ENCODE peak calls at places on chromosome 2, in ten cellular contexts. One of them, this sample, is unnamed.

GRCh38 chr2:208265371-208265806 is 666 bp upstream of the PIKFYVE start:
- DNase-seq in Peyer's patch: peak
- DNase-seq in GM12864: peak
- DNase-seq in mesothelial cell of epicardium: no peak
- DNase-seq in colonic mucosa: peak
- DNase-seq in ascending aorta: no peak
- DNase-seq in heart right ventricle: no peak
- DNase-seq in neural progenitor cell: peak
- DNase-seq in foreskin keratinocyte: peak
- DNase-seq in cardiac fibroblast: peak
- DNase-seq in this sample: peak

GRCh38 chr2:10297950-10298349 is 4.8 kb upstream of the HPCAL1 start:
- DNase-seq in neural progenitor cell: no peak
- DNase-seq in mesothelial cell of epicardium: no peak
- DNase-seq in foreskin keratinocyte: peak
- DNase-seq in colonic mucosa: no peak
- DNase-seq in ascending aorta: no peak
- DNase-seq in Peyer's patch: peak
- DNase-seq in cardiac fibroblast: peak
- DNase-seq in GM12864: no peak
- DNase-seq in heart right ventricle: no peak
- DNase-seq in this sample: no peak

GRCh38 chr2:67898605-67899004 is 164.2 kb downstream of the C1D start:
- DNase-seq in foreskin keratinocyte: peak
- DNase-seq in ascending aorta: no peak
- DNase-seq in heart right ventricle: no peak
- DNase-seq in mesothelial cell of epicardium: no peak
- DNase-seq in GM12864: no peak
- DNase-seq in cardiac fibroblast: no peak
- DNase-seq in Peyer's patch: no peak
- DNase-seq in colonic mucosa: no peak
- DNase-seq in neural progenitor cell: no peak
- DNase-seq in this sample: no peak

GRCh38 chr2:11379558-11379957 is 35.1 kb upstream of the ROCK2 start:
- DNase-seq in ascending aorta: no peak
- DNase-seq in cardiac fibroblast: peak
- DNase-seq in mesothelial cell of epicardium: no peak
- DNase-seq in colonic mucosa: no peak
- DNase-seq in heart right ventricle: no peak
- DNase-seq in foreskin keratinocyte: peak
- DNase-seq in GM12864: no peak
- DNase-seq in neural progenitor cell: no peak
- DNase-seq in Peyer's patch: no peak
- DNase-seq in this sample: no peak

GRCh38 chr2:132837764-132838163 is 167.8 kb upstream of the LYPD1 start:
- DNase-seq in GM12864: no peak
- DNase-seq in ascending aorta: no peak
- DNase-seq in Peyer's patch: no peak
- DNase-seq in foreskin keratinocyte: no peak
- DNase-seq in colonic mucosa: no peak
- DNase-seq in cardiac fibroblast: no peak
- DNase-seq in heart right ventricle: no peak
- DNase-seq in mesothelial cell of epicardium: no peak
- DNase-seq in neural progenitor cell: peak
- DNase-seq in this sample: no peak

GRCh38 chr2:147198651-147199171 is 646.1 kb upstream of the ACVR2A start:
- DNase-seq in colonic mucosa: no peak
- DNase-seq in mesothelial cell of epicardium: no peak
- DNase-seq in GM12864: no peak
- DNase-seq in heart right ventricle: no peak
- DNase-seq in cardiac fibroblast: no peak
- DNase-seq in Peyer's patch: no peak
- DNase-seq in foreskin keratinocyte: no peak
- DNase-seq in ascending aorta: no peak
- DNase-seq in neural progenitor cell: peak
- DNase-seq in this sample: no peak

GRCh38 chr2:60550151-60550983 is 3.1 kb downstream of the BCL11A start:
- DNase-seq in heart right ventricle: peak
- DNase-seq in Peyer's patch: peak
- DNase-seq in mesothelial cell of epicardium: peak
- DNase-seq in foreskin keratinocyte: peak
- DNase-seq in ascending aorta: no peak
- DNase-seq in GM12864: peak
- DNase-seq in neural progenitor cell: peak
- DNase-seq in colonic mucosa: peak
- DNase-seq in cardiac fibroblast: peak
- DNase-seq in this sample: peak

GRCh38 chr2:25311866-25312575 is 29.7 kb downstream of the DNMT3A start:
- DNase-seq in GM12864: no peak
- DNase-seq in colonic mucosa: no peak
- DNase-seq in mesothelial cell of epicardium: no peak
- DNase-seq in foreskin keratinocyte: no peak
- DNase-seq in cardiac fibroblast: no peak
- DNase-seq in ascending aorta: no peak
- DNase-seq in Peyer's patch: no peak
- DNase-seq in neural progenitor cell: no peak
- DNase-seq in heart right ventricle: peak
- DNase-seq in this sample: no peak

GRCh38 chr2:109675666-109676345 is 61.6 kb downstream of the SOWAHC start:
- DNase-seq in ascending aorta: no peak
- DNase-seq in mesothelial cell of epicardium: no peak
- DNase-seq in foreskin keratinocyte: no peak
- DNase-seq in colonic mucosa: peak
- DNase-seq in heart right ventricle: no peak
- DNase-seq in cardiac fibroblast: no peak
- DNase-seq in Peyer's patch: no peak
- DNase-seq in GM12864: no peak
- DNase-seq in neural progenitor cell: no peak
- DNase-seq in this sample: no peak

GRCh38 chr2:241602720-241603119 is 34.2 kb downstream of the THAP4 start:
- DNase-seq in heart right ventricle: no peak
- DNase-seq in GM12864: no peak
- DNase-seq in mesothelial cell of epicardium: no peak
- DNase-seq in cardiac fibroblast: no peak
- DNase-seq in foreskin keratinocyte: no peak
- DNase-seq in ascending aorta: no peak
- DNase-seq in neural progenitor cell: no peak
- DNase-seq in colonic mucosa: no peak
- DNase-seq in Peyer's patch: no peak
- DNase-seq in this sample: no peak

GRCh38 chr2:197209274-197209673 is 101.3 kb downstream of the ANKRD44 start:
- DNase-seq in foreskin keratinocyte: no peak
- DNase-seq in mesothelial cell of epicardium: no peak
- DNase-seq in heart right ventricle: no peak
- DNase-seq in ascending aorta: no peak
- DNase-seq in GM12864: no peak
- DNase-seq in colonic mucosa: no peak
- DNase-seq in neural progenitor cell: no peak
- DNase-seq in cardiac fibroblast: no peak
- DNase-seq in Peyer's patch: no peak
- DNase-seq in this sample: no peak

GRCh38 chr2:16774980-16775963 is 109.6 kb upstream of the CYRIA start:
- DNase-seq in mesothelial cell of epicardium: no peak
- DNase-seq in cardiac fibroblast: peak
- DNase-seq in Peyer's patch: no peak
- DNase-seq in colonic mucosa: no peak
- DNase-seq in heart right ventricle: no peak
- DNase-seq in foreskin keratinocyte: peak
- DNase-seq in GM12864: no peak
- DNase-seq in ascending aorta: no peak
- DNase-seq in neural progenitor cell: peak
- DNase-seq in this sample: no peak

GRCh38 chr2:116692988-116693387 is 1121.5 kb upstream of the DDX18 start:
- DNase-seq in Peyer's patch: no peak
- DNase-seq in mesothelial cell of epicardium: no peak
- DNase-seq in ascending aorta: no peak
- DNase-seq in foreskin keratinocyte: no peak
- DNase-seq in GM12864: no peak
- DNase-seq in heart right ventricle: no peak
- DNase-seq in neural progenitor cell: no peak
- DNase-seq in colonic mucosa: no peak
- DNase-seq in cardiac fibroblast: no peak
- DNase-seq in this sample: no peak

GRCh38 chr2:26179446-26179907 is 6.6 kb downstream of the GAREM2 start:
- DNase-seq in Peyer's patch: no peak
- DNase-seq in ascending aorta: no peak
- DNase-seq in GM12864: no peak
- DNase-seq in colonic mucosa: no peak
- DNase-seq in cardiac fibroblast: no peak
- DNase-seq in foreskin keratinocyte: no peak
- DNase-seq in mesothelial cell of epicardium: no peak
- DNase-seq in heart right ventricle: no peak
- DNase-seq in neural progenitor cell: peak
- DNase-seq in this sample: no peak

GRCh38 chr2:70922591-70923234 is 13.0 kb upstream of the ATP6V1B1 start:
- DNase-seq in heart right ventricle: no peak
- DNase-seq in colonic mucosa: no peak
- DNase-seq in neural progenitor cell: no peak
- DNase-seq in foreskin keratinocyte: no peak
- DNase-seq in GM12864: no peak
- DNase-seq in mesothelial cell of epicardium: no peak
- DNase-seq in Peyer's patch: no peak
- DNase-seq in ascending aorta: no peak
- DNase-seq in cardiac fibroblast: no peak
- DNase-seq in this sample: no peak

GRCh38 chr2:70926042-70926441 is 9.7 kb upstream of the ATP6V1B1 start:
- DNase-seq in cardiac fibroblast: no peak
- DNase-seq in GM12864: no peak
- DNase-seq in neural progenitor cell: no peak
- DNase-seq in ascending aorta: no peak
- DNase-seq in foreskin keratinocyte: no peak
- DNase-seq in heart right ventricle: no peak
- DNase-seq in colonic mucosa: no peak
- DNase-seq in mesothelial cell of epicardium: no peak
- DNase-seq in Peyer's patch: no peak
- DNase-seq in this sample: no peak

GRCh38 chr2:70921031-70921430 is 14.7 kb upstream of the ATP6V1B1 start:
- DNase-seq in ascending aorta: no peak
- DNase-seq in mesothelial cell of epicardium: no peak
- DNase-seq in foreskin keratinocyte: no peak
- DNase-seq in neural progenitor cell: no peak
- DNase-seq in heart right ventricle: no peak
- DNase-seq in Peyer's patch: no peak
- DNase-seq in GM12864: no peak
- DNase-seq in colonic mucosa: no peak
- DNase-seq in cardiac fibroblast: no peak
- DNase-seq in this sample: no peak

GRCh38 chr2:70921839-70922590 is 13.7 kb upstream of the ATP6V1B1 start:
- DNase-seq in Peyer's patch: no peak
- DNase-seq in colonic mucosa: no peak
- DNase-seq in GM12864: no peak
- DNase-seq in neural progenitor cell: no peak
- DNase-seq in heart right ventricle: no peak
- DNase-seq in ascending aorta: no peak
- DNase-seq in foreskin keratinocyte: no peak
- DNase-seq in mesothelial cell of epicardium: no peak
- DNase-seq in cardiac fibroblast: peak
- DNase-seq in this sample: no peak

GRCh38 chr2:70923378-70924015 is 12.2 kb upstream of the ATP6V1B1 start:
- DNase-seq in colonic mucosa: no peak
- DNase-seq in neural progenitor cell: peak
- DNase-seq in foreskin keratinocyte: no peak
- DNase-seq in Peyer's patch: no peak
- DNase-seq in ascending aorta: no peak
- DNase-seq in GM12864: no peak
- DNase-seq in heart right ventricle: no peak
- DNase-seq in cardiac fibroblast: peak
- DNase-seq in mesothelial cell of epicardium: no peak
- DNase-seq in this sample: no peak
- TF ChIP-seq CTCF in colonic mucosa: no peak
- TF ChIP-seq CTCF in neural progenitor cell: peak
- TF ChIP-seq CTCF in foreskin keratinocyte: peak
- TF ChIP-seq CTCF in Peyer's patch: no peak
- TF ChIP-seq CTCF in ascending aorta: no peak
- TF ChIP-seq CTCF in GM12864: peak
- TF ChIP-seq CTCF in heart right ventricle: no peak
- TF ChIP-seq CTCF in cardiac fibroblast: peak
- TF ChIP-seq CTCF in mesothelial cell of epicardium: no peak
- TF ChIP-seq CTCF in this sample: no peak

GRCh38 chr2:42598656-42599267 is 30.3 kb downstream of the MTA3 start:
- DNase-seq in colonic mucosa: no peak
- DNase-seq in heart right ventricle: no peak
- DNase-seq in cardiac fibroblast: no peak
- DNase-seq in foreskin keratinocyte: no peak
- DNase-seq in GM12864: no peak
- DNase-seq in neural progenitor cell: no peak
- DNase-seq in ascending aorta: no peak
- DNase-seq in Peyer's patch: no peak
- DNase-seq in mesothelial cell of epicardium: no peak
- DNase-seq in this sample: no peak
- TF ChIP-seq CTCF in colonic mucosa: no peak
- TF ChIP-seq CTCF in heart right ventricle: no peak
- TF ChIP-seq CTCF in cardiac fibroblast: no peak
- TF ChIP-seq CTCF in foreskin keratinocyte: peak
- TF ChIP-seq CTCF in GM12864: peak
- TF ChIP-seq CTCF in neural progenitor cell: peak
- TF ChIP-seq CTCF in ascending aorta: no peak
- TF ChIP-seq CTCF in Peyer's patch: no peak
- TF ChIP-seq CTCF in mesothelial cell of epicardium: no peak
- TF ChIP-seq CTCF in this sample: no peak

DNA sequence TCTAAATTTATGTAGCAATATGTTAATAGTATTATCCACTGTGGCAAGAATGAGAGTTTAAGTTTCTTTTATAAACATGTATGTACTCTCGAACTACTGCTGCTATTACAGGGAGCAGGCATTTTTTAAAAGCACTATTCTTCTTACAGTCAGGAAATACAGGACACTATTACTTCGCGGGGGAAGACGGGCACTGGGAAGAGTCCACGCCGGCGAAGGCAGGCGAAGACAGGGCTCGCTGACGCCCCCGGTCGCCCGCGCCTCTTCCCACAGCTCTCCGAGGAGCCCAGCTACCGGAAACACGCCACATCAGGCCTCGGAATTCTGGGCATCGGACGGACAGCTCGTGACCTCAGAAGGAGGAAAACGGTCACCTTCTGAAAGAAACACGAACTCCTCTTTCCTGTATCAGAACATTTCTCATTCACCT is 90.2 kb downstream of the FAM161A start:
- DNase-seq in foreskin keratinocyte: no peak
- DNase-seq in mesothelial cell of epicardium: no peak
- DNase-seq in neural progenitor cell: peak
- DNase-seq in colonic mucosa: peak
- DNase-seq in Peyer's patch: no peak
- DNase-seq in cardiac fibroblast: peak
- DNase-seq in heart right ventricle: peak
- DNase-seq in GM12864: peak
- DNase-seq in ascending aorta: peak
- DNase-seq in this sample: peak
- TF ChIP-seq CTCF in foreskin keratinocyte: peak
- TF ChIP-seq CTCF in mesothelial cell of epicardium: no peak
- TF ChIP-seq CTCF in neural progenitor cell: peak
- TF ChIP-seq CTCF in colonic mucosa: no peak
- TF ChIP-seq CTCF in Peyer's patch: no peak
- TF ChIP-seq CTCF in cardiac fibroblast: peak
- TF ChIP-seq CTCF in heart right ventricle: peak
- TF ChIP-seq CTCF in GM12864: no peak
- TF ChIP-seq CTCF in ascending aorta: peak
- TF ChIP-seq CTCF in this sample: peak

DNA sequence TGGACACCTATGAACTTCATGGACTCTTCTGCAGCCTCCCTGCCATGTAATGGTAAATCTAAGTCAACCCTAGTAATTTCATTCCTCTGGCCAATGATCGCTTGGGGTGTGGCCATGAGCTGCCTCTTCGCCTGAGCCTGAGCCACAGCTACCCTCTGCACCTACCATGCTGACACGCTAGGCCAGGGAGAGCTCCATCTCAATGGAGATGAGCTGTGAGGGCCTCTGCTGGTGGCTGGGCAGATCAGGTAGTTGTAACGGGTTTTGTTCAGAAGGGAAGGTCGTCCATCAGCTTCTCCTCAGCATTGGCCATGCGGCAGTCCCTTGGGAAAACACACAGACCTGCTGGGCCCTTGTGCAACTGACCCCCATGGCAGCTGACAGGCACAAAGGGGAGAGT is 24.4 kb downstream of the MPHOSPH10 start:
- DNase-seq in ascending aorta: no peak
- DNase-seq in Peyer's patch: no peak
- DNase-seq in heart right ventricle: no peak
- DNase-seq in cardiac fibroblast: no peak
- DNase-seq in foreskin keratinocyte: peak
- DNase-seq in GM12864: no peak
- DNase-seq in neural progenitor cell: peak
- DNase-seq in mesothelial cell of epicardium: no peak
- DNase-seq in colonic mucosa: no peak
- DNase-seq in this sample: peak
- TF ChIP-seq CTCF in ascending aorta: no peak
- TF ChIP-seq CTCF in Peyer's patch: no peak
- TF ChIP-seq CTCF in heart right ventricle: no peak
- TF ChIP-seq CTCF in cardiac fibroblast: no peak
- TF ChIP-seq CTCF in foreskin keratinocyte: peak
- TF ChIP-seq CTCF in GM12864: peak
- TF ChIP-seq CTCF in neural progenitor cell: peak
- TF ChIP-seq CTCF in mesothelial cell of epicardium: no peak
- TF ChIP-seq CTCF in colonic mucosa: no peak
- TF ChIP-seq CTCF in this sample: peak